ENCODE peak calls at places on chromosomes 2 and 18, in four cellular contexts. One of them, this sample, is unnamed.

GRCh38 chr18:58761970-58762780 is 90.9 kb downstream of the MALT1 start:
- DNase-seq in aorta: no peak
- DNase-seq in NCI-H1105: no peak
- DNase-seq in sigmoid colon: no peak
- DNase-seq in this sample: no peak

GRCh38 chr2:109352898-109353689 is 224.1 kb downstream of the SH3RF3 start:
- DNase-seq in aorta: no peak
- DNase-seq in NCI-H1105: no peak
- DNase-seq in sigmoid colon: no peak
- DNase-seq in this sample: no peak

GRCh38 chr2:86107031-86107430 is 996 bp downstream of the PTCD3 start:
- DNase-seq in aorta: no peak
- DNase-seq in NCI-H1105: no peak
- DNase-seq in sigmoid colon: no peak
- DNase-seq in this sample: no peak

GRCh38 chr2:10954856-10955818 is 43.4 kb downstream of the KCNF1 start:
- DNase-seq in aorta: peak
- DNase-seq in NCI-H1105: no peak
- DNase-seq in sigmoid colon: no peak
- DNase-seq in this sample: no peak

GRCh38 chr2:56981554-56981953 is 797.8 kb downstream of the CCDC85A start:
- DNase-seq in aorta: no peak
- DNase-seq in NCI-H1105: no peak
- DNase-seq in sigmoid colon: no peak
- DNase-seq in this sample: no peak

GRCh38 chr2:196131384-196131861 is 40.0 kb downstream of the STK17B start:
- DNase-seq in aorta: peak
- DNase-seq in NCI-H1105: no peak
- DNase-seq in sigmoid colon: no peak
- DNase-seq in this sample: peak

GRCh38 chr2:33791625-33792024 is 192.5 kb upstream of the FAM98A start:
- DNase-seq in aorta: peak
- DNase-seq in NCI-H1105: no peak
- DNase-seq in sigmoid colon: no peak
- DNase-seq in this sample: no peak

GRCh38 chr2:102056079-102056581 is 64.4 kb downstream of the IL1R2 start:
- DNase-seq in aorta: no peak
- DNase-seq in NCI-H1105: no peak
- DNase-seq in sigmoid colon: no peak
- DNase-seq in this sample: no peak

GRCh38 chr2:161161074-161161577 is 898 bp downstream of the TANK start:
- DNase-seq in aorta: no peak
- DNase-seq in NCI-H1105: no peak
- DNase-seq in sigmoid colon: no peak
- DNase-seq in this sample: no peak

GRCh38 chr2:236545814-236546480 is 23.7 kb upstream of the ACKR3 start:
- DNase-seq in aorta: no peak
- DNase-seq in NCI-H1105: no peak
- DNase-seq in sigmoid colon: no peak
- DNase-seq in this sample: no peak

GRCh38 chr2:176251928-176252327 is 17.3 kb upstream of the MTX2 start:
- DNase-seq in aorta: no peak
- DNase-seq in NCI-H1105: no peak
- DNase-seq in sigmoid colon: no peak
- DNase-seq in this sample: no peak

GRCh38 chr2:222912117-222912516 is 51.3 kb downstream of the ACSL3 start:
- DNase-seq in aorta: no peak
- DNase-seq in NCI-H1105: no peak
- DNase-seq in sigmoid colon: no peak
- DNase-seq in this sample: no peak

GRCh38 chr2:55161295-55162210 is 70.5 kb downstream of the CLHC1 start:
- DNase-seq in aorta: peak
- DNase-seq in NCI-H1105: no peak
- DNase-seq in sigmoid colon: no peak
- DNase-seq in this sample: no peak

GRCh38 chr2:168910330-168910729 is 9.2 kb downstream of the G6PC2 start:
- DNase-seq in aorta: no peak
- DNase-seq in NCI-H1105: no peak
- DNase-seq in sigmoid colon: no peak
- DNase-seq in this sample: no peak